ENCODE peak calls at places on chromosomes 4 and X, in seven cellular contexts. One of them, this sample, is unnamed.

GRCh38 chrX:151722241-151722846 is 6.5 kb downstream of the FATE1 start:
- DNase-seq in H1: peak; percentile 68
- DNase-seq in HepG2: peak; percentile 7
- DNase-seq in GM23338: peak; percentile 72
- DNase-seq in K562: peak; percentile 65
- DNase-seq in GM12878: no peak
- DNase-seq in HCT116: peak; percentile 2
- DNase-seq in this sample: no peak

GRCh38 chrX:65601530-65602281 is 65.7 kb upstream of the MSN start:
- DNase-seq in GM12878: no peak
- DNase-seq in GM23338: no peak
- DNase-seq in HepG2: peak; percentile 0
- DNase-seq in K562: no peak
- DNase-seq in H1: no peak
- DNase-seq in HCT116: no peak
- DNase-seq in this sample: peak; percentile 97

GRCh38 chr4:473575-474457 is 25.1 kb downstream of the ZNF721 start:
- DNase-seq in HepG2: peak; percentile 99
- DNase-seq in K562: peak; percentile 98
- DNase-seq in GM23338: peak; percentile 99
- DNase-seq in GM12878: peak; percentile 99
- DNase-seq in H1: peak; percentile 93
- DNase-seq in HCT116: peak; percentile 99
- DNase-seq in this sample: peak; percentile 100

GRCh38 chrX:52341493-52341892 is 27.3 kb upstream of the XAGE2 start:
- DNase-seq in HCT116: peak; percentile 2
- DNase-seq in GM23338: no peak
- DNase-seq in H1: no peak
- DNase-seq in HepG2: no peak
- DNase-seq in GM12878: no peak
- DNase-seq in K562: no peak
- DNase-seq in this sample: no peak

GRCh38 chr4:8938137-8938536 is 66.5 kb upstream of the HMX1 start:
- DNase-seq in GM12878: no peak
- DNase-seq in K562: no peak
- DNase-seq in HepG2: no peak
- DNase-seq in HCT116: no peak
- DNase-seq in H1: no peak
- DNase-seq in GM23338: no peak
- DNase-seq in this sample: no peak

GRCh38 chr4:159105063-159105414 is 2.2 kb downstream of the RAPGEF2 start:
- DNase-seq in HCT116: no peak
- DNase-seq in HepG2: no peak
- DNase-seq in GM12878: no peak
- DNase-seq in K562: no peak
- DNase-seq in H1: no peak
- DNase-seq in GM23338: no peak
- DNase-seq in this sample: peak; percentile 74

GRCh38 chr4:121789960-121790829 is 10.9 kb upstream of the EXOSC9 start:
- DNase-seq in K562: peak; percentile 39
- DNase-seq in HCT116: no peak
- DNase-seq in HepG2: no peak
- DNase-seq in H1: no peak
- DNase-seq in GM12878: no peak
- DNase-seq in GM23338: no peak
- DNase-seq in this sample: peak; percentile 84

GRCh38 chrX:123487674-123488073 is 245.2 kb downstream of the THOC2 start:
- DNase-seq in GM23338: no peak
- DNase-seq in HepG2: no peak
- DNase-seq in K562: no peak
- DNase-seq in GM12878: no peak
- DNase-seq in HCT116: no peak
- DNase-seq in H1: no peak
- DNase-seq in this sample: no peak

GRCh38 chrX:129759576-129760061 is 20.1 kb upstream of the SASH3 start:
- DNase-seq in HCT116: no peak
- DNase-seq in H1: no peak
- DNase-seq in GM12878: no peak
- DNase-seq in GM23338: peak; percentile 2
- DNase-seq in K562: no peak
- DNase-seq in HepG2: no peak
- DNase-seq in this sample: peak; percentile 18

GRCh38 chrX:78024349-78025108 is 55.1 kb upstream of the PGAM4 start:
- DNase-seq in GM12878: no peak
- DNase-seq in K562: peak; percentile 32
- DNase-seq in GM23338: peak; percentile 51
- DNase-seq in H1: peak; percentile 45
- DNase-seq in HCT116: peak; percentile 43
- DNase-seq in HepG2: peak; percentile 45
- DNase-seq in this sample: peak; percentile 16

GRCh38 chrX:110836982-110837381 is 41.4 kb upstream of the CHRDL1 start:
- DNase-seq in HepG2: no peak
- DNase-seq in GM23338: peak; percentile 65
- DNase-seq in H1: no peak
- DNase-seq in HCT116: no peak
- DNase-seq in GM12878: no peak
- DNase-seq in K562: no peak
- DNase-seq in this sample: no peak

GRCh38 chr4:6852582-6852981 is 57.0 kb upstream of the TBC1D14 start:
- DNase-seq in HepG2: no peak
- DNase-seq in K562: no peak
- DNase-seq in H1: no peak
- DNase-seq in HCT116: no peak
- DNase-seq in GM12878: no peak
- DNase-seq in GM23338: no peak
- DNase-seq in this sample: no peak

GRCh38 chrX:123859409-123859827 is 435 bp upstream of the XIAP start:
- DNase-seq in GM23338: peak; percentile 86
- DNase-seq in K562: no peak
- DNase-seq in GM12878: peak; percentile 21
- DNase-seq in H1: peak; percentile 74
- DNase-seq in HCT116: no peak
- DNase-seq in HepG2: no peak
- DNase-seq in this sample: no peak

GRCh38 chrX:109886122-109886761 is 116.7 kb upstream of the TMEM164 start:
- DNase-seq in K562: peak; percentile 61
- DNase-seq in HepG2: peak; percentile 31
- DNase-seq in GM23338: peak; percentile 58
- DNase-seq in HCT116: peak; percentile 37
- DNase-seq in GM12878: no peak
- DNase-seq in H1: peak; percentile 44
- DNase-seq in this sample: peak; percentile 48

GRCh38 chrX:24859211-24859841 is 156.4 kb downstream of the ARX start:
- DNase-seq in H1: no peak
- DNase-seq in HCT116: no peak
- DNase-seq in HepG2: no peak
- DNase-seq in GM23338: peak; percentile 32
- DNase-seq in GM12878: no peak
- DNase-seq in K562: no peak
- DNase-seq in this sample: no peak

GRCh38 chr4:116531870-116532269 is 553.5 kb downstream of the TRAM1L1 start:
- DNase-seq in GM23338: peak; percentile 18
- DNase-seq in HepG2: no peak
- DNase-seq in H1: no peak
- DNase-seq in K562: no peak
- DNase-seq in GM12878: no peak
- DNase-seq in HCT116: no peak
- DNase-seq in this sample: peak; percentile 89

GRCh38 chrX:9997524-9997923 is 30.4 kb downstream of the CLDN34 start:
- DNase-seq in HCT116: no peak
- DNase-seq in HepG2: no peak
- DNase-seq in GM12878: peak; percentile 44
- DNase-seq in K562: no peak
- DNase-seq in H1: no peak
- DNase-seq in GM23338: no peak
- DNase-seq in this sample: no peak

GRCh38 chr4:43234626-43235025 is 342.1 kb downstream of the GRXCR1 start:
- DNase-seq in H1: no peak
- DNase-seq in GM23338: peak; percentile 17
- DNase-seq in GM12878: no peak
- DNase-seq in K562: no peak
- DNase-seq in HCT116: no peak
- DNase-seq in HepG2: no peak
- DNase-seq in this sample: no peak

GRCh38 chr4:76930721-76931481 is 18.7 kb upstream of the SEPTIN11 start:
- DNase-seq in K562: no peak
- DNase-seq in GM23338: no peak
- DNase-seq in HepG2: no peak
- DNase-seq in HCT116: no peak
- DNase-seq in GM12878: no peak
- DNase-seq in H1: no peak
- DNase-seq in this sample: no peak

GRCh38 chr4:114366368-114366767 is 232.2 kb upstream of the UGT8 start:
- DNase-seq in GM12878: no peak
- DNase-seq in HepG2: no peak
- DNase-seq in K562: no peak
- DNase-seq in GM23338: no peak
- DNase-seq in H1: no peak
- DNase-seq in HCT116: no peak
- DNase-seq in this sample: no peak

GRCh38 chr4:114582625-114583024 is 16.0 kb upstream of the UGT8 start:
- DNase-seq in H1: no peak
- DNase-seq in HCT116: no peak
- DNase-seq in HepG2: no peak
- DNase-seq in K562: no peak
- DNase-seq in GM12878: no peak
- DNase-seq in GM23338: no peak
- DNase-seq in this sample: no peak

GRCh38 chr4:2136736-2137135 is 77.6 kb downstream of the NAT8L start:
- DNase-seq in K562: no peak
- DNase-seq in GM12878: no peak
- DNase-seq in HepG2: no peak
- DNase-seq in HCT116: no peak
- DNase-seq in GM23338: no peak
- DNase-seq in H1: no peak
- DNase-seq in this sample: no peak

GRCh38 chr4:2132438-2132837 is 73.3 kb downstream of the NAT8L start:
- DNase-seq in HCT116: peak; percentile 8
- DNase-seq in H1: no peak
- DNase-seq in K562: peak; percentile 28
- DNase-seq in GM12878: no peak
- DNase-seq in GM23338: no peak
- DNase-seq in HepG2: no peak
- DNase-seq in this sample: no peak

GRCh38 chr4:2138846-2139500 is 79.8 kb downstream of the NAT8L start:
- DNase-seq in H1: no peak
- DNase-seq in HepG2: no peak
- DNase-seq in GM23338: peak; percentile 10
- DNase-seq in HCT116: no peak
- DNase-seq in GM12878: no peak
- DNase-seq in K562: no peak
- DNase-seq in this sample: no peak

DNA sequence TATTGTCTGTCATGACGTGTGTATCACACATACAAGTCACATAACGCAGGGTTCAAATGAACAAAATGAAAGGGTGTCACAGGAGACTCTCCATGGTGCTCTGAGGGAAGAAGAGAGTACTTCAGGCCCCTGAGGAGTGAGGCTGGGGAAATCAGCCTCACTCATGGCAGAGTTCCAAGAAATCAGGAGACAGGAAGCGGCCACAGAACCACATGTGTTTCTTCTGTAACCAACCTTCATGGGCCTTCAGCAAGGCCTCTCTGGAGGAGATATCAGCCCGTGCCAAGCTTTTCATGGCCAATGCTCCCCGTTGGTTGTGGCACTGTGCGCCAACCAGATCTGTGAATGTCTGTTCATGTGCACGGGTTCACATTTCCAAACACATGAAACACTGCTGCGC is 76.0 kb downstream of the NAT8L start:
- DNase-seq in H1: no peak
- DNase-seq in HepG2: no peak
- DNase-seq in K562: no peak
- DNase-seq in GM23338: no peak
- DNase-seq in GM12878: no peak
- DNase-seq in HCT116: no peak
- DNase-seq in this sample: peak; percentile 39
- TF ChIP-seq EZH2 in H1: no peak
- TF ChIP-seq EZH2 in HepG2: no peak
- TF ChIP-seq EZH2 in K562: no peak
- TF ChIP-seq EZH2 in GM23338: no peak
- TF ChIP-seq EZH2 in GM12878: no peak
- TF ChIP-seq EZH2 in HCT116: no peak
- TF ChIP-seq EZH2 in this sample: no peak

GRCh38 chrX:73847991-73848390 is 285.0 kb downstream of the CHIC1 start:
- DNase-seq in K562: no peak
- DNase-seq in GM23338: no peak
- DNase-seq in H1: no peak
- DNase-seq in HCT116: no peak
- DNase-seq in GM12878: no peak
- DNase-seq in HepG2: no peak
- DNase-seq in this sample: no peak
- H3K4me1 ChIP-seq in K562: no peaks in the 10 kb centered on the region
- H3K4me1 ChIP-seq in GM23338: peaks cover 10% of the 10 kb centered on the region
- H3K4me1 ChIP-seq in H1: no peaks in the 10 kb centered on the region
- H3K4me1 ChIP-seq in HCT116: no peaks in the 10 kb centered on the region
- H3K4me1 ChIP-seq in GM12878: no peaks in the 10 kb centered on the region
- H3K4me1 ChIP-seq in HepG2: no peaks in the 10 kb centered on the region
- H3K4me1 ChIP-seq in this sample: no peaks in the 10 kb centered on the region

GRCh38 chr4:17066972-17067371 is 168.5 kb upstream of the LDB2 start:
- DNase-seq in HCT116: no peak
- DNase-seq in HepG2: no peak
- DNase-seq in K562: no peak
- DNase-seq in H1: no peak
- DNase-seq in GM12878: no peak
- DNase-seq in GM23338: no peak
- DNase-seq in this sample: peak; percentile 22
- TF ChIP-seq POLR2AphosphoS5 in HCT116: no peak
- TF ChIP-seq POLR2AphosphoS5 in HepG2: no peak
- TF ChIP-seq POLR2AphosphoS5 in K562: no peak
- TF ChIP-seq POLR2AphosphoS5 in H1: no peak
- TF ChIP-seq POLR2AphosphoS5 in GM12878: no peak
- TF ChIP-seq POLR2AphosphoS5 in GM23338: no peak
- TF ChIP-seq POLR2AphosphoS5 in this sample: no peak

DNA sequence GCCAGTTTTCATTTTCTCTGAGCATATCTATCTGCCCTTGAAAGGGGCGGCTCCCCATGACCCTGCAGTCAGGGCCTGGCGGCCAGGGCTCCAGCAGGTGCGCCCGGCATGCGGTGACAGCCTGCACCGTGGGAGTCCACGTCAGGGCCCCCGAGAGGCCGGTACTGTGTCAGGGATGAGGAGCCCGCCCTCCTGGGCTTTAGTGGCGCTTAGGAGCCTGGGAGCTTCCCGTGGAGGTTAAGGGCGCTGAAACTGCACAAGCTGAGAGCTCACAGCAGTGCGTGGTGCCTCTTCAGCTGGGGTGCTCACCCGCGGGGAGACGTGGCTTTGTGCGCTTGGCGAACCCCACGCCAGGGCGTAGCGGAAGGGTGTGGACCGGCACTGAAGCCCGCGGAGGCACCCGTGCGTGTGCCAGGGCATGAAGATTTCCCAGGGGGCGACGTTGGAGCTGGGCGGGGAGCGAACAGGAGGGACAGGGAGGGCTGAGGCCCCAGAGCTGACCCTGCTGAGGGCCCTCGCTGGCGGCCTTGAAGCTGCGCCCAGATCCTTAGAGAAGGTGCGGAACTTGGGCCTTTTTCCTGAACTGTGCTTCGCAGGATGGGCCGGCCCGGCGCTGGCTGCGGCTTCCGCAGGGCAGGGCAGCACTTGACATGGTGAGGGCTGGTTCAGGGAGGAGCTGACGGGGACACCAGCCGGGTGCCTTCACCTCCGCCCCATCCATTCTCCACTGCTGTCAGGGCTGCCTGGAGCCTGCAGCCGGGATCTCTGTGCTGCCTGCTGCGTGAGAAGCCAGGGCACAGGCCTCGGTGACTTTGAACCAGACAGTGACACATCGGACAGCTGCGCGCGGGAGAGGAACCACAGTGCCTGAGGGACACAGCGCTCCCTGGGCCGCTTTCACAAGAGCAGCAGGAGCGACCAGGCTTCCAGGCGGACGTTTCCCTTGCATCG is 32.9 kb downstream of the HTT-AS start:
- DNase-seq in K562: no peak
- DNase-seq in HepG2: peak; percentile 55
- DNase-seq in HCT116: no peak
- DNase-seq in H1: peak; percentile 64
- DNase-seq in GM23338: peak; percentile 51
- DNase-seq in GM12878: no peak
- DNase-seq in this sample: peak; percentile 44
- TF ChIP-seq EZH2 in K562: no peak
- TF ChIP-seq EZH2 in HepG2: no peak
- TF ChIP-seq EZH2 in HCT116: no peak
- TF ChIP-seq EZH2 in H1: no peak
- TF ChIP-seq EZH2 in GM23338: no peak
- TF ChIP-seq EZH2 in GM12878: no peak
- TF ChIP-seq EZH2 in this sample: no peak

This sample was measured in endothelial cell of umbilical vein.